ENCODE peak calls at places on chromosomes 7 and 10, in six cellular contexts. K is GOT3; F is naive thymus-derived CD4-positive, alpha-beta T cell; G is stimulated activated CD4-positive, alpha-beta T cell treated with anti-CD3 and anti-CD28 coated beads, Interleukin-12 subunit alpha, Interleukin-12 subunit beta, amount 100 ng/mL, for 48 hours; Q is NB4; Z is T-helper 9 cell. L is an unnamed sample.

GRCh38 chr7:50664461-50664922 is 99.3 kb upstream of the DDC start:
- DNase-seq in K (no peak), F (no peak), G (no peak), Q (peak), Z (no peak), L (no peak)

GRCh38 chr7:130667593-130668257 is 823 bp downstream of the COPG2 start:
- DNase-seq in K (no peak), F (no peak), G (no peak), Q (no peak), Z (no peak), L (no peak)

GRCh38 chr10:70935631-70936030 is 47.3 kb upstream of the PCBD1 start:
- DNase-seq in K (no peak), F (no peak), G (no peak), Q (no peak), Z (no peak), L (no peak)

GRCh38 chr10:102713483-102713813 is 749 bp downstream of the ARL3 start:
- DNase-seq in K (no peak), F (no peak), G (peak), Q (no peak), Z (no peak), L (no peak)

GRCh38 chr7:43785425-43785824 is 26.9 kb downstream of the BLVRA start:
- DNase-seq in K (no peak), F (no peak), G (no peak), Q (no peak), Z (no peak), L (no peak)

GRCh38 chr7:20310963-20311742 is 19.5 kb upstream of the ITGB8 start:
- DNase-seq in K (no peak), F (no peak), G (no peak), Q (peak), Z (no peak), L (no peak)

GRCh38 chr10:118521415-118522117 is 73.9 kb downstream of the PRLHR start:
- DNase-seq in K (no peak), F (no peak), G (no peak), Q (no peak), Z (no peak), L (no peak)

GRCh38 chr7:155798673-155799439 is 13.4 kb downstream of the SHH start:
- DNase-seq in K (no peak), F (no peak), G (no peak), Q (peak), Z (no peak), L (no peak)

GRCh38 chr10:120824864-120825263 is 26.3 kb upstream of the WDR11 start:
- DNase-seq in K (no peak), F (no peak), G (no peak), Q (peak), Z (no peak), L (no peak)

GRCh38 chr7:139727151-139727705 is 50.6 kb downstream of the HIPK2 start:
- DNase-seq in K (no peak), F (no peak), G (no peak), Q (no peak), Z (no peak), L (no peak)

GRCh38 chr10:1047937-1048336 is 982 bp downstream of the IDI1 start:
- DNase-seq in K (no peak), F (no peak), G (no peak), Q (peak), Z (no peak), L (no peak)

GRCh38 chr10:123278445-123278844 is 124.2 kb downstream of the BUB3 start:
- DNase-seq in K (no peak), F (no peak), G (no peak), Q (no peak), Z (no peak), L (no peak)

GRCh38 chr7:69364814-69365587 is 233.3 kb upstream of the AUTS2 start:
- DNase-seq in K (no peak), F (no peak), G (no peak), Q (no peak), Z (no peak), L (no peak)

GRCh38 chr10:6236349-6237188 is 33.8 kb downstream of the PFKFB3 start:
- DNase-seq in K (no peak), F (no peak), G (no peak), Q (no peak), Z (no peak), L (no peak)

GRCh38 chr7:4230352-4230751 is 451.7 kb upstream of the FOXK1 start:
- DNase-seq in K (no peak), F (no peak), G (no peak), Q (no peak), Z (no peak), L (no peak)

GRCh38 chr7:72213769-72214168 is 198.4 kb downstream of the CALN1 start:
- DNase-seq in K (no peak), F (no peak), G (no peak), Q (no peak), Z (no peak), L (no peak)

GRCh38 chr10:22624289-22624738 is 90.1 kb downstream of the PIP4K2A start:
- DNase-seq in K (no peak), F (no peak), G (no peak), Q (no peak), Z (no peak), L (no peak)

GRCh38 chr7:27143950-27144798 is 693 bp upstream of the HOXA5 start:
- DNase-seq in K (no peak), F (no peak), G (no peak), Q (no peak), Z (no peak), L (no peak)